ENCODE peak calls at places on chromosome 13, in five cellular contexts. P is vagina, Z is breast epithelium, M is sigmoid colon, E is tibial artery. C is an unnamed sample.

GRCh38 chr13:26882731-26883130 is 122.1 kb upstream of the GPR12 start:
- DNase-seq in Z (no peak), P (no peak), M (no peak), E (no peak), C (no peak)

GRCh38 chr13:34864650-34865049 is 77.4 kb upstream of the NBEA start:
- DNase-seq in Z (no peak), M (no peak), E (no peak), P (no peak), C (no peak)

GRCh38 chr13:97880298-97880675 is 73.2 kb upstream of the IPO5 start:
- DNase-seq in P (no peak), Z (no peak), M (no peak), E (no peak), C (no peak)

GRCh38 chr13:49652691-49653305 is 24.5 kb downstream of the ARL11 start:
- DNase-seq in E (no peak), M (no peak), Z (no peak), P (no peak), C (no peak)

GRCh38 chr13:88622362-88622973 is 951.3 kb downstream of the SLITRK5 start:
- DNase-seq in P (no peak), E (no peak), Z (no peak), M (no peak), C (no peak)

GRCh38 chr13:45257638-45258338 is 56.9 kb upstream of the KCTD4 start:
- DNase-seq in E (no peak), Z (no peak), P (no peak), M (no peak), C (no peak)

GRCh38 chr13:42574011-42574410 is at the start of gene TNFSF11:
- DNase-seq in E (no peak), P (no peak), Z (no peak), M (no peak), C (no peak)

GRCh38 chr13:77853701-77854100 is 64.9 kb downstream of the EDNRB start:
- DNase-seq in E (no peak), Z (no peak), M (no peak), P (no peak), C (no peak)

GRCh38 chr13:41802033-41802683 is 158.8 kb downstream of the VWA8 start:
- DNase-seq in E (no peak), P (no peak), Z (no peak), M (no peak), C (no peak)

GRCh38 chr13:99866781-99867180 is 104.8 kb downstream of the ZIC5 start:
- DNase-seq in Z (no peak), P (no peak), E (no peak), M (no peak), C (no peak)

GRCh38 chr13:55439450-55439849 is 1701.3 kb upstream of the PRR20A start:
- DNase-seq in E (no peak), P (no peak), Z (no peak), M (no peak), C (no peak)

GRCh38 chr13:88704600-88705275 is 1033.6 kb downstream of the SLITRK5 start:
- DNase-seq in Z (no peak), E (no peak), M (no peak), P (no peak), C (no peak)

GRCh38 chr13:43545317-43545874 is 241.4 kb downstream of the ENOX1 start:
- DNase-seq in Z (no peak), E (no peak), P (no peak), M (no peak), C (peak; percentile 25)

GRCh38 chr13:46341112-46341711 is 45.8 kb downstream of the RUBCNL start:
- DNase-seq in P (no peak), M (no peak), Z (no peak), E (no peak), C (no peak)

GRCh38 chr13:74145249-74145970 is 11.2 kb upstream of the KLF12 start:
- DNase-seq in Z (no peak), M (no peak), E (no peak), P (no peak), C (no peak)

GRCh38 chr13:34420975-34421719 is 520.9 kb upstream of the NBEA start:
- DNase-seq in M (no peak), Z (peak; percentile 77), E (no peak), P (no peak), C (no peak)

GRCh38 chr13:61406275-61406674 is 9.4 kb downstream of the PCDH20 start:
- DNase-seq in P (no peak), Z (no peak), M (no peak), E (no peak), C (no peak)

GRCh38 chr13:35599385-35599784 is 122.9 kb upstream of the MAB21L1 start:
- DNase-seq in E (no peak), Z (no peak), P (no peak), M (no peak), C (no peak)

DNA sequence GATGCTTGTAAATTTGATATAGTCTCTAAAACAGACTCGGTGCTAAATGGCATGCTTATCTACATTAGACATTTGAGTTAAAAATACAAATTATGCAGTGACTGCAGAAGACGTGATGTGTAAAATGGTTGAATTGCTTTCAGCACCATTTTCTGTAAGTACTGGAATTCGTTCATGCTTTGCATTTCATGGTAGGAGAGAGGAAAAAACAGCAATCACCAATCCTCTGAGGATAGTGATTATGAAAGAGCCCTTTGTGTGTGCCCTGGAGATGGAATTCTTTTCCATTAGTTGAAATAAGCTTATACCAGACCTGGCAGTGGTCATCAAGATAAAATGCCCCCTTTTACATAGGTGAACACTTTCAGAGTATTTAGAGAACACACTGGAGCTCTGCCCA is 1.7 kb downstream of the CNMD start:
- DNase-seq in Z (no peak), P (no peak), M (no peak), E (no peak), C (no peak)
- H3K4me3 ChIP-seq in Z (no peak overlapping the region), P (no peak overlapping the region), M (no peak overlapping the region), E (no peak overlapping the region), C (no peak overlapping the region)

GRCh38 chr13:21008026-21008425 is 53.4 kb downstream of the LATS2 start:
- DNase-seq in E (peak; percentile 11), Z (no peak), M (peak; percentile 59), P (no peak), C (no peak)
- H3K4me1 ChIP-seq in E (peaks cover 12% of the 10 kb centered on the region), Z (no peaks in the 10 kb centered on the region), M (peaks cover 71% of the 10 kb centered on the region), P (peaks cover 32% of the 10 kb centered on the region), C (peaks cover 83% of the 10 kb centered on the region)

GRCh38 chr13:66219493-66219892 is 1010.6 kb downstream of the PCDH9 start:
- DNase-seq in Z (no peak), P (no peak), M (no peak), E (no peak), C (no peak)
- H3K27me3 ChIP-seq in Z (no peaks in the 10 kb centered on the region), P (no peaks in the 10 kb centered on the region), M (no peaks in the 10 kb centered on the region), E (no peaks in the 10 kb centered on the region), C (no peaks in the 10 kb centered on the region)

DNA sequence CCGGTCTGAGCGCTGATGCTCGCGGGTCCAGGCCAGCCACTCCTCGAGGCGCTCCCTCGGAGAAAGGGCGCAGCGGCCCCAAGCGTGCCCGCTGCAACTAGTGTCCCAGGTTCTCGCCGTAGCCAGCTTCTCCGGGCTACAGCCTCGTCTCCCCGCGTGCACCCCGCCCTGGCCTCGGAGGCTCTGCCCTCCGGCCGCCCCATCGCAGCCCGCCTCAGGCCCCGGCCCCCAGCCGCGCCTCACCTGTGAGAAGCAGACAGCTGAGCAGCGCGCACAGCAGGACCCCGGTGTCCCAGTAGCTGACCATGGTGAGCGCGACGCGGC is 429 bp downstream of the FLT1 start:
- DNase-seq in M (no peak), Z (no peak), P (no peak), E (no peak), C (no peak)
- H3K4me3 ChIP-seq in M (peak overlapping the region; percentile 56), Z (peak overlapping the region; percentile 46), P (peak overlapping the region; percentile 43), E (peak overlapping the region; percentile 49), C (peak overlapping the region; percentile 75)

GRCh38 chr13:32586022-32586900 is at the start of gene PDS5B:
- DNase-seq in Z (peak; percentile 91), E (peak; percentile 94), P (no peak), M (peak; percentile 98), C (peak; percentile 94)
- H3K4me1 ChIP-seq in Z (no peaks in the 10 kb centered on the region), E (peaks cover 12% of the 10 kb centered on the region), P (peaks cover 31% of the 10 kb centered on the region), M (peaks cover 38% of the 10 kb centered on the region), C (peaks cover 47% of the 10 kb centered on the region)

DNA sequence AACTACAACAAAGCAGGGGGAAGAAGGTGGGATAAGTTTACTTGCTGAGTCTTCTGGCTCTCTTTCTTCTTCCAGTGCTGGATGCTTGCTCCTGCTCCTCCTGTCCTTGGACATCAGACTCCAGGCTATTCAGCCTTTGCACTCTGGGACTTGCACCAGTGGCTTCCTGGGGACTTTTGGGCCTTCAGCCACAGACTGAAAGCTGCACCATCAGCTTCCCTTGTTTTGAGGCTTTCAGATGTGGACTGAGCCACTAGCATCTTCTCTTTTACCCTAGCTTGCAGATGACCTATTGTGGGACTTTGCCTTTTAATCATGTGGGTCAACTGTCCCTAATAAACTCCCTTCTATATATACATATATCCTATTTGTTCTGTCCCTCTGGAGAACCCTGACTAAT is 173.0 kb upstream of the UFM1 start:
- DNase-seq in Z (no peak), P (no peak), E (no peak), M (no peak), C (no peak)
- H3K27me3 ChIP-seq in Z (no peaks in the 10 kb centered on the region), P (no peaks in the 10 kb centered on the region), E (no peaks in the 10 kb centered on the region), M (no peaks in the 10 kb centered on the region), C (no peaks in the 10 kb centered on the region)

GRCh38 chr13:70890289-70890688 is 782.0 kb upstream of the KLHL1 start:
- DNase-seq in E (no peak), M (no peak), Z (no peak), P (no peak), C (no peak)

GRCh38 chr13:70895599-70895998 is 787.3 kb upstream of the KLHL1 start:
- DNase-seq in Z (no peak), M (no peak), E (no peak), P (no peak), C (no peak)

GRCh38 chr13:70896136-70896535 is 787.9 kb upstream of the KLHL1 start:
- DNase-seq in E (no peak), M (no peak), P (no peak), Z (no peak), C (no peak)

GRCh38 chr13:70893832-70894231 is 785.6 kb upstream of the KLHL1 start:
- DNase-seq in Z (no peak), M (no peak), P (no peak), E (no peak), C (no peak)

DNA sequence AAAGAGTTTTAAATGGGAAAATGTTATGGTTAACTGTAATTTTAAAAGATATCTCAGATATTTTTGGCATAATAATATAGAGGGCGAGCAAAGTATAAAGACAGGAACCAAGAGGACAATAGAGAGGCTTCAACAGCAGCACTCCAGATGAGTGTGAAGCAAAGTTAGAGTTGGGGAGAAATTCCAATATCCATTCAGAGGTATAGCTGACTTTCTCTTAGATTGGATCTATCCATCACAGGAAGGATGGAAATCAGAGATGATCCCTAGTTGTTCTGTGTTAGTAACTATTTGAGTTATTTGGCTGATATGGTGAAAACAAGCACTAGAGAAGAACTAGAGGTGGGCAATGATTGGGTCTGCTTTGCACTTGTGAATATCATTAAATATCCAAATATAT is 786.0 kb upstream of the KLHL1 start:
- DNase-seq in P (no peak), M (no peak), Z (no peak), E (no peak), C (no peak)
- H3K4me3 ChIP-seq in P (no peak overlapping the region), M (no peak overlapping the region), Z (no peak overlapping the region), E (no peak overlapping the region), C (no peak overlapping the region)